ENCODE peak calls at places on chromosomes 7 and 10, in seven cellular contexts. L is IMR-90, C is psoas muscle, B is kidney, Q is AG04450, T is neural crest cell, D is heart left ventricle. F is an unnamed sample.

GRCh38 chr10:34731885-34732701 is 83.0 kb downstream of the PARD3 start:
- DNase-seq in L (peak), C (no peak), B (no peak), Q (no peak), T (no peak), D (no peak), F (peak)

GRCh38 chr10:84196083-84196482 is 1.7 kb downstream of the CDHR1 start:
- DNase-seq in D (no peak), T (no peak), L (no peak), B (no peak), C (no peak), Q (no peak), F (no peak)

GRCh38 chr10:97042081-97042480 is 143.7 kb downstream of the SLIT1 start:
- DNase-seq in B (no peak), Q (no peak), C (no peak), T (no peak), D (no peak), L (no peak), F (no peak)

GRCh38 chr7:42686594-42687156 is 225.2 kb downstream of the C7orf25 start:
- DNase-seq in C (no peak), Q (no peak), L (no peak), T (no peak), D (no peak), B (no peak), F (no peak)

GRCh38 chr7:139078399-139078798 is 31.1 kb downstream of the ZC3HAV1 start:
- DNase-seq in Q (no peak), C (no peak), L (peak), B (no peak), T (no peak), D (no peak), F (no peak)

GRCh38 chr10:13615650-13616049 is 28.9 kb downstream of the PRPF18 start:
- DNase-seq in D (no peak), C (no peak), L (no peak), Q (no peak), T (no peak), B (no peak), F (no peak)

GRCh38 chr10:103445767-103446567 is 6.2 kb downstream of the CALHM2 start:
- DNase-seq in C (peak), L (peak), B (peak), Q (no peak), T (no peak), D (peak), F (peak)

GRCh38 chr10:32379950-32380547 is 33.1 kb upstream of the EPC1 start:
- DNase-seq in C (no peak), T (no peak), B (no peak), L (no peak), D (no peak), Q (no peak), F (no peak)

GRCh38 chr10:104317195-104318095 is 20.8 kb downstream of the ITPRIP start:
- DNase-seq in L (peak), D (no peak), C (peak), Q (no peak), T (no peak), B (peak), F (peak)

GRCh38 chr10:31687545-31688482 is 240.8 kb downstream of the ARHGAP12 start:
- DNase-seq in B (no peak), C (no peak), Q (no peak), T (no peak), L (no peak), D (no peak), F (no peak)

GRCh38 chr10:23096814-23097549 is 1.6 kb downstream of the MSRB2 start:
- DNase-seq in Q (peak), L (peak), B (no peak), D (no peak), T (no peak), C (no peak), F (peak)

GRCh38 chr10:102347236-102347828 is 48.2 kb upstream of the NFKB2 start:
- DNase-seq in D (peak), B (peak), C (peak), T (peak), Q (no peak), L (peak), F (peak)
- TF ChIP-seq CTCF in D (peak), B (peak), C (peak), T (peak), Q (peak), L (peak), F (peak)

DNA sequence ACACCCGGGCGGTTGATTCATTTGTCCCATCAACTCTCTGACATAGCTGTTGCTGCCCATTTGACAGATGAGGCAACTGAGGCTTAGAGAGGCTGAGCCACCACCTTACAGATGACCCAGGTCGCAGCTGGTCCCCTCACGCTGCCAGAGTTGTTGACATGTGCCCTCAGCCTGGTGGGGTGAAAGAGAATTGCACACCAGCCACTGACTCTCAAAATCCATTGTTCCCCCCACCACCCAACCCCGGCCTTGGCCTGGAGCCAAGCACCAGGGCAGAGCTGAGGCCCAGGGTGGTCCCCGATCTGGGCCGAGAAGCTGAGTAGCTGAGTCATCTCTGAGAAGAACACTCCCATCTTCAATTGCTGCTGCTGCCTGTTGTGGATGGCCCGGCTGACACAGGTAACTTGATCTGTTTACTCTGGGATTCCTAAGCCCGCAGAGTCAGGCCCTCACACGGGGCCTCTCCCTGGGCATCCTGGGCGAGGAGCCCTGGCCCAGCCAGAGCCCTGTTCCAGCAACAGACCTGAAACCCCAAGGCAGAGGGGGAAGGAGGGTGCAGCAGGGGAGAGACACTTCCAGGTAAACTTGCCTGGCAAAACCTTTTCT is 27.5 kb downstream of the PVRIG start:
- DNase-seq in T (no peak), L (peak), B (no peak), Q (peak), C (peak), D (no peak), F (peak)
- TF ChIP-seq CTCF in T (peak), L (no peak), B (no peak), Q (no peak), C (peak), D (no peak), F (no peak)

GRCh38 chr7:148142660-148143248 is 447.8 kb upstream of the C7orf33 start:
- DNase-seq in B (no peak), L (peak), Q (no peak), T (peak), C (no peak), D (no peak), F (peak)
- TF ChIP-seq CTCF in B (peak), L (peak), Q (no peak), T (peak), C (peak), D (peak), F (peak)

DNA sequence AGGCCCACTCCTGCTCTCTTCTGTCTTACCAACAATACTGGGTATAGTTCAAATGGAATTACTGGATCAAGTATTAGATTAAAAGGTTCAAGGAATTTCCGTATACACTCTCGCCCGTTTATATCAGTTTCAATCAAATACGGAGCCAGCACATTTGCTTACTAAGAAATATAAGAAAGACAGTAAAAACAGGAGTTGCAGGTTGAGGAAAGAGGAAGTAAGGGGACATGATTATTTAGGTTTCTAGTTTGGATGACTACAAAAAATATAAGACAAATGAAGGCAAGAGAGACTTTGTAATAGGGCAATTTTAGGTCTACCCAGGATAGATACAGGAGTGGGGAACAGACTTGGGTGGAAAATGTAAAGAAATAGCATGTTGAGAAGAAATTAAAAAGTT is 109.9 kb upstream of the ABI1 start:
- DNase-seq in L (no peak), Q (no peak), B (no peak), T (no peak), D (no peak), C (no peak), F (no peak)
- TF ChIP-seq CTCF in L (no peak), Q (no peak), B (no peak), T (no peak), D (no peak), C (no peak), F (no peak)

GRCh38 chr7:142389544-142389943 is 131.7 kb upstream of the PRSS58 start:
- DNase-seq in Q (no peak), L (peak), C (no peak), T (no peak), D (no peak), B (no peak), F (no peak)

GRCh38 chr7:142385528-142386340 is 127.9 kb upstream of the PRSS58 start:
- DNase-seq in L (peak), D (peak), Q (peak), C (peak), T (peak), B (peak), F (peak)

DNA sequence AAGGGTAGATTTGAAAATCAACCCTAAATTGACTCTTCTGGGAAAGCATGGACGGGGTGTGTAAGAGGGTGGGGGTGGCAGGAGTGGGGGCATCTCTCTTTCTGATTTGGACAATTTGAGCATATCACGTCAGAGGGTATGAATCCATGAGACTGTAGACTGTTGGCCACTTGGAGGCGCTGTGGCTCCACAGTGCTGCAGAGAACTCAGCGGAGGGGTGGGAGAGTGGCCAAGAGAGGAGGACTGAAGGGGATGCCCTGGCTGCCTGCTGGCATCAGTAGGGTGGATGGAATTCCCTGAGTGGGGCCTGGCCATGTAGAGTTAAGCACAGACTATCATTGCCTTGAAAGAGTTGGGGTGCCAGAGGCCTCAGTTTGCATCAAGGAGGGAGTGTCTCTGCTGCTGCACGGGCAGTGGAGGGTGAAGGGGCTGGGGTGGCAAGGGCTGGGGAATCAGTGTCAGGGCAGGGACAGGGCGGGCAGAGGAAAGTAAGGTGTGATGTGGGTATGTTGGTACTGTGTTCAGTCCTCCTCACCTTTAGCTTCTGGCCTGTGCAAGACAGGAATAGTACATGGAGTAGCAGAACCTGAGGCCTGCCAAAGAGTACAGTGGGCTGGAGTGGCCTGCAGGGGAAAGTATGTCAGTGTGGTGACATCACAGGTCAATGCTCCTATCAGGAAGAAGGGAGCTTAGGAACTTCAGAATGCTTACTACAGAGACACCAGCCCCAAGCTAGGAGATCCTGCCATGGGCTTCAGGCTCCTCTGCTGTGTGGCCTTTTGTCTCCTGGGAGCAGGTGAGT is 133.5 kb upstream of the PRSS58 start:
- DNase-seq in L (peak), D (no peak), B (no peak), Q (no peak), C (peak), T (no peak), F (peak)
- TF ChIP-seq CTCF in L (peak), D (no peak), B (no peak), Q (peak), C (peak), T (peak), F (peak)

DNA sequence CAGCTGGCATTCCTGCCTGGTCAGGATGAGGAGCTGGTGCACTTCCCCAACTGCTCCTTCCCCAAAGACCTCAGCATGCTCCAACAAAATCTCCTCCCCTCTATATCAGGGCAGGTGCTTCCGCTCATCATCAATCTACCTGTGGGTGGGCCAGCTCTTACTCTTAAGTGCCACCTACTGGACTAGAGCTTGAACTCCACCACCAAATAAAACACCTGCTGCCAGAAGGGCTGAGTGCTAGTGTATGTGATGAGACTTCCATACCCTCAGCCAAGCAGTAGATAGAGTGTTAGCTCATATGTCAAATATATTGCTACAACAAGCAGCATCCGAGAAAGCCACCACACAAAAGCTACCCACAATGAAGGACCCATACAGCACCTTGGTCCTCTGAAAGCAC is 264.3 kb downstream of the RNLS start:
- DNase-seq in Q (no peak), C (no peak), T (no peak), L (no peak), B (no peak), D (no peak), F (peak)
- TF ChIP-seq CTCF in Q (no peak), C (peak), T (no peak), L (peak), B (no peak), D (no peak), F (peak)